ENCODE peak calls at places on chromosomes 4 and X, in six cellular contexts. C is HCT116, H is HepG2, P is GM12878, Y is K562, E is upper lobe of left lung. X is an unnamed sample. For H3K4me1, the result is how much of the 10 kb centered on the place peaks cover.

GRCh38 chr4:73010789-73011628 is 58.5 kb downstream of the COX18 start:
- ATAC-seq in Y (no peak), C (no peak), H (no peak), E (peak), P (no peak), X (no peak)

GRCh38 chrX:123731987-123732678 is 719 bp downstream of the THOC2 start:
- ATAC-seq in P (peak), H (peak), C (peak), Y (peak), E (peak), X (no peak)

GRCh38 chr4:175954685-175955084 is 111.0 kb upstream of the WDR17 start:
- ATAC-seq in E (no peak), C (no peak), P (no peak), H (no peak), Y (no peak), X (no peak)

GRCh38 chrX:9942086-9942485 is 25.1 kb upstream of the CLDN34 start:
- ATAC-seq in C (no peak), P (peak), Y (no peak), H (no peak), E (no peak), X (no peak)

GRCh38 chr4:142331646-142332045 is 514.5 kb downstream of the INPP4B start:
- ATAC-seq in C (no peak), H (no peak), E (no peak), Y (no peak), P (peak), X (no peak)

GRCh38 chr4:73988096-73988495 is at the start of gene PPBP:
- ATAC-seq in H (no peak), E (no peak), Y (peak), P (no peak), C (no peak), X (no peak)

GRCh38 chr4:143773998-143774898 is 73.8 kb upstream of the FREM3 start:
- ATAC-seq in P (peak), C (peak), E (peak), Y (peak), H (peak), X (no peak)

GRCh38 chrX:33078273-33078672 is 133.1 kb downstream of the DMD start:
- ATAC-seq in E (no peak), P (no peak), H (no peak), Y (no peak), C (no peak), X (no peak)

GRCh38 chr4:145609494-145610427 is 9.4 kb upstream of the MMAA start:
- ATAC-seq in C (peak), E (peak), H (peak), Y (peak), P (peak), X (peak)

GRCh38 chr4:53537606-53538005 is 53.7 kb downstream of the LNX1 start:
- ATAC-seq in P (no peak), C (no peak), H (no peak), E (no peak), Y (no peak), X (no peak)

GRCh38 chrX:9604111-9604907 is 139.5 kb downstream of the TBL1X start:
- ATAC-seq in Y (no peak), E (no peak), H (no peak), C (no peak), P (no peak), X (peak)

GRCh38 chr4:182604953-182605352 is 312.2 kb downstream of the DCTD start:
- ATAC-seq in C (no peak), H (no peak), P (no peak), Y (no peak), E (no peak), X (no peak)

GRCh38 chr4:104591505-104591904 is 96.8 kb upstream of the CXXC4 start:
- ATAC-seq in Y (no peak), E (peak), H (no peak), P (no peak), C (no peak), X (no peak)

GRCh38 chrX:139554367-139554766 is 23.8 kb downstream of the F9 start:
- ATAC-seq in Y (no peak), E (no peak), C (no peak), P (peak), H (no peak), X (no peak)

GRCh38 chr4:121690001-121690400 is 6.8 kb downstream of the ANXA5 start:
- ATAC-seq in H (no peak), Y (peak), E (no peak), C (no peak), P (peak), X (no peak)

GRCh38 chr4:2971275-2971674 is 7.9 kb downstream of the GRK4 start:
- ATAC-seq in C (no peak), E (no peak), H (no peak), P (no peak), Y (no peak), X (no peak)
- TF ChIP-seq POLR2AphosphoS5 in C (no peak), E (no peak), H (no peak), P (no peak), Y (no peak), X (no peak)

DNA sequence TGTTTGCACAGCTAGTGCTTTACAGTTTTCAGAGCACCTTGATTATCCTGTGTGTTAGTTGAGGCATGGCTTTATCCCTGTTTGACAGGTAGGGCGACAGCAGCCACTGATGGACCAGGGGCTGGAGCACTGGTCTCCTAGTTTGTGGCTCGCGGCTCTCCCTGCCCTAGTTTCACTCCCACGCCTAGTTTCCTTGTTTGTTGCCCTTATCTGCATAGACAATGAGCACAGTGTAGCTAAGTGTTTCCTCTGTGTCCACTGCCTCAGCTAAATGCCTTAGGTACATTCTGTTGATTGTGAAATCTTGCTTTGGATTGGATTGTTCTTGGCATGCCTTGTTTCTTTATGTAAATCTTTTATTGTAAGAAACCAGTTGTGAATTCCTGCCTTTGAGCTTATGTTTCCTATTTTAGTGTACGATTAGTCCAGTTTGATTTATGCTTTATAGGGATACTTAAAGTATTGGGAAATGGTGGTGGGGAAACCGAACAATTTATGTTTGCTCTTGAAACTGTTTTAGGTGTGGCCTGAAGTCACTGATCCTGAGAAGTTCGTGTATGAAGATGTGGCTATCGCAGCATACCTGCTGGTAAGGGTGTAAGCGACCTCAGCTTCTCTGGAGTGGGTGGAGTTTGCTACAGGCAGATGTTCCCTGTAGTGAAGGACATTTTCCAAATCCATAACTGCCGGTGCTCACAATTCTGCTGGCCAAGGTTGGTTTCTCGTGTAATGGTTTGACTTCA is 11.0 kb downstream of the TRMT44 start:
- ATAC-seq in C (no peak), Y (peak), P (no peak), E (peak), H (no peak), X (no peak)
- TF ChIP-seq POLR2A in C (no peak), Y (no peak), P (no peak), E (no peak), H (no peak), X (no peak)

GRCh38 chr4:76949293-76950051 is at the start of gene SEPTIN11:
- ATAC-seq in P (peak), Y (peak), H (peak), E (peak), C (peak), X (peak)

GRCh38 chr4:76951333-76952033 is 1.9 kb downstream of the SEPTIN11 start:
- ATAC-seq in P (no peak), C (no peak), H (no peak), Y (no peak), E (no peak), X (no peak)

GRCh38 chr4:76950052-76950845 is 697 bp downstream of the SEPTIN11 start:
- ATAC-seq in Y (peak), C (peak), E (peak), H (peak), P (peak), X (peak)

GRCh38 chr4:76952071-76952470 is 2.5 kb downstream of the SEPTIN11 start:
- ATAC-seq in H (no peak), C (no peak), E (no peak), Y (no peak), P (no peak), X (no peak)

DNA sequence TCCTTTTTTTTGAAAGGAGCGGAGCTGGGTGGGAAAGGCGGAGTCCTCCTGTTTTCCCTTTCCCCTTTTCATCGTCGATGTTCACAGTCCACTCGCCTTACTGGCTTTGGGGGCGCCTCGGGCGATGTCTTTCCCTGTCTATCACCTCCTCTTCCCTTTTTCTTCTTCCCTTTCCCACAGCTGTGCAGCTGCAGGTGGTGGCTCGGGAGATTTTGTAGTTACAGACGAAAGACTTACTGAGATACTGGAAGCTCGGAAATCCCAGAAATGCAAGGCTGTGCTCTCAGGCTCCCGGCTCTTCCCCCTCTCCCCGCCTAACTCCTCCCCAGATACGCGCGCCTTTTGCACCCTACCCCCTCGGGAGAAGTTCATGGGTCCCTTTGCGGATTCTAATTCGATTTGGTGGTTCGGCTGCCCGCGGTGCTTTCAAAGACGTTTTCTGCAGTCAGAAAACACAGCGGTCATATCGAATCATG is 1.3 kb downstream of the SEPTIN11 start:
- ATAC-seq in P (no peak), C (no peak), H (no peak), E (no peak), Y (no peak), X (no peak)
- H3K4me1 ChIP-seq in P (under half), C (under half), H (under half), E (under half), Y (under half), X (half or more)

DNA sequence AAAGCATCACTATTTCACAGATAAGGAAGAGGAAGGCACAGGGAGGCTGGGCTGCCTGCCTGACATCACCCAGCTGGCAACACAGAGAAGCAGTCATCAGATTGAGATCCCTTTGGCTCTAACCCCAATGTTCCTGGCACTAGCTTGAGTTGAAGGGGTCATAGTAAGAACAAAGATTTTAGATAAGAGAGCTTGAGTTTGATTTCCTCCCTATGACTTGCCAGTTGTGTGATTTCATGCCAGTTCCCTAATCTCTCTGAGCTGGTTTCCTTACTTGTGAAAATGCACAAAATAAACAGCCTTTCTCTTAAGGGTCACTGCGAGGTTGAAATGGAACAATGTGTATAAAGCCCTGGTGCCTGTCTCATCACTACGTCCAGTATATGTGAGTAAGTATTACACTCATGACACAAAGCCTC is 475.4 kb upstream of the HS3ST1 start:
- ATAC-seq in H (no peak), E (peak), C (no peak), P (no peak), Y (no peak), X (peak)
- TF ChIP-seq POLR2AphosphoS5 in H (no peak), E (peak), C (no peak), P (no peak), Y (no peak), X (peak)

DNA sequence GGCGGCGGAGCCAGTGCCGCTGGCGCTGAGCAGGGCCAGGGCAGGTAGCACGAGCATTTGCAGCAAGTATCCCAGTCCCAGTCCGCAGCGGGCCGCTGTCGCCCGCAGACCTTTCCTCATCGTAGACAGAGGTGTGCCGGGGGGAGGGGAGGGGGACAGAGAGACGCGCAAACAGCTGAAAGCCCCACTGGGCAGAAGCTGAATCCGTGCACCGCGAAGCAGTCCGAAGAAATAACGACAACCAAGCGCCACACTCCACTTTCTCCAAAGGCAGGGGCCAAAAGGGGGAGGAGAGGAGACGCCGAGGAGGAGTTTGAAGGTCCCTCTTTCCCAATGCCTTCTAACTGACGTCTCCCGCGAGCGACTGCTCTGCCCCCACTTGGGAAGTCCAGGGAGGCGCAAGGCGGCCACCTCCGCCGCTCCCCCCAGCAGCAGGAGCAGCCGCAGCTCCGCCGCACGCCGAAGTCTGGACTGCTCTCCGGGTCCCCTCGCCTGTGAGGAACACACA is at the start of gene UNC5C:
- ATAC-seq in P (peak), Y (peak), H (peak), C (no peak), E (peak), X (peak)
- TF ChIP-seq POLR2A in P (no peak), Y (no peak), H (no peak), C (no peak), E (peak), X (peak)

DNA sequence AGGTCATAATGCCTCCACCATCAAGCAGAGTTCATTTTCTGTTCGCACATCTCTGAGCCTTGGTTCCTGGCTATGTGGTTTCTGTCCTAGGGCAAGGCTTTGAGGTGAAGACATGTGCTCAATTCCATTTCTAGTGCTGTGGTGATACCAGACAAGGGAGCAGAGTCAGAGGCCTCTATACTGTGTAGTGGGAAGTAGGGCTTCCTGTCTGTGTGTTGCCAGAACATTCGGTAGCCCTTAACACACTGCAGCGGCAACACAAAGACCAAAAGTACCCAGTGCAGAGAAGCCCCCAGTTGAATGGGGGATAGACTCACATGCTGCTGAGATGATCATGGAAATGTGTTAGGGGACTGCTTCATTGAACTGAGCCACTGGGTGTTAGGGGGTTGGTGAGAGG is 56.4 kb downstream of the STARD8 start:
- ATAC-seq in Y (no peak), H (no peak), C (no peak), E (no peak), P (no peak), X (no peak)
- H3K4me1 ChIP-seq in Y (under half), H (under half), C (under half), E (under half), P (under half), X (under half)

GRCh38 chrX:130100180-130100579 is 10.1 kb downstream of the ELF4 start:
- ATAC-seq in H (no peak), E (no peak), C (no peak), P (no peak), Y (peak), X (peak)

GRCh38 chrX:130095249-130095648 is 15.0 kb downstream of the ELF4 start:
- ATAC-seq in E (no peak), Y (no peak), C (no peak), H (no peak), P (no peak), X (no peak)

GRCh38 chrX:130094712-130095111 is 15.6 kb downstream of the ELF4 start:
- ATAC-seq in H (no peak), P (no peak), E (no peak), Y (no peak), C (no peak), X (no peak)

GRCh38 chrX:130098202-130098552 is 12.1 kb downstream of the ELF4 start:
- ATAC-seq in P (no peak), H (peak), E (no peak), Y (no peak), C (no peak), X (no peak)

DNA sequence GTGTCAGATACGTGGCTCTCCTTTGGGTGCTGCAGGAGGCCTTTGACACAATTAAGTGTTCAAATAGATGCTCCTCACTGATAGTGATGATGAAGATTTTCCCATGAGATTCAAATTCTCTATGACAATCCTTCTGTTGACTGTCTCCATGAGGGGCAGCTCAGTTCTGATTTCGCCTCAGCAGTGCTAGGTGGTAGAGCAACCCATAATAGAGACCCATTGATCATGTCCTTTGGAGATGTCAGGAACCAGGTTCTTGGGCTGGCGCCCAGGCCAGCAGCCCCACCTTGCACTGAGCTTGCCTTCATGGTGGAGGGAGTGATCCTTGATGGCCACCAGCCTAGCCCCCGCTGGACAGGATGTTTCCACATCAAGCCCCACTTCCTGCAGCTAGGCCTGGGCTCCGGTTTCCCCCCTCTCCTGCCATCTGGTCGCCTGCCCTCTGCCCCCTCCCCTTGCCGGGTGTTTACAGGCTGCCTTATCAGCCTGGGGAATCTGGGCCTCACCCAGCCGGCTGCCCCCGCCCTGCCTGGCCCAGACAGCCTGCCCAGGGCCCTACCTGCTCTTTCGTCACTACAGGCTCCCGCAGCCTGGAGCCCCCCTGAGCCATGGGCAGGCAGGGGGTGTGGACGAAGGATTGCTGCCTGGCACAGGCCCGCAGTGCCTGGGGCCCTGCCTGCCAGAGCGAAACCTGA is 12.6 kb downstream of the ELF4 start:
- ATAC-seq in P (no peak), Y (peak), E (peak), C (no peak), H (peak), X (peak)
- TF ChIP-seq POLR2AphosphoS5 in P (no peak), Y (no peak), E (peak), C (no peak), H (no peak), X (no peak)

GRCh38 chr4:1683903-1684755 is at the start of gene FAM53A:
- ATAC-seq in E (peak), P (peak), H (peak), Y (peak), C (peak), X (peak)
- TF ChIP-seq POLR2A in E (no peak), P (peak), H (peak), Y (peak), C (no peak), X (peak)

X was measured in gastroesophageal sphincter.